ENCODE peak calls at places on chromosomes 13 and 19, in ten cellular contexts. F, Q, J, A, V, W, S, K, Y and N are unnamed samples.

GRCh38 chr19:14565298-14565679 is 6.6 kb downstream of the NDUFB7 start:
- DNase-seq in F (no peak), Q (no peak), J (no peak), A (no peak), V (no peak), W (no peak), S (no peak), K (no peak), Y (no peak), N (no peak)

GRCh38 chr13:84867246-84867645 is 932.0 kb downstream of the SLITRK6 start:
- DNase-seq in F (no peak), Q (no peak), J (no peak), A (no peak), V (no peak), W (no peak), S (no peak), K (no peak), Y (no peak), N (peak)

GRCh38 chr13:36082396-36082795 is 48.8 kb downstream of the DCLK1 start:
- DNase-seq in F (no peak), Q (no peak), J (no peak), A (no peak), V (no peak), W (no peak), S (no peak), K (no peak), Y (no peak), N (no peak)

GRCh38 chr19:47258434-47258833 is 2.1 kb downstream of the CCDC9 start:
- DNase-seq in F (no peak), Q (no peak), J (no peak), A (no peak), V (no peak), W (no peak), S (no peak), K (no peak), Y (no peak), N (no peak)

GRCh38 chr19:28737021-28737525 is 475.9 kb downstream of the UQCRFS1 start:
- DNase-seq in F (no peak), Q (peak), J (no peak), A (no peak), V (peak), W (no peak), S (peak), K (no peak), Y (no peak), N (peak)

GRCh38 chr19:28884786-28885476 is 328.0 kb downstream of the UQCRFS1 start:
- DNase-seq in F (no peak), Q (no peak), J (no peak), A (no peak), V (no peak), W (no peak), S (no peak), K (no peak), Y (no peak), N (no peak)

GRCh38 chr19:34044011-34044410 is 128.3 kb upstream of the LSM14A start:
- DNase-seq in F (no peak), Q (no peak), J (no peak), A (no peak), V (no peak), W (no peak), S (no peak), K (no peak), Y (no peak), N (no peak)

GRCh38 chr19:1873524-1874473 is 10.4 kb upstream of the KLF16 start:
- DNase-seq in F (no peak), Q (no peak), J (no peak), A (no peak), V (no peak), W (no peak), S (no peak), K (no peak), Y (no peak), N (no peak)

GRCh38 chr19:648305-648704 is 8.6 kb downstream of the FGF22 start:
- DNase-seq in F (no peak), Q (no peak), J (no peak), A (no peak), V (no peak), W (no peak), S (no peak), K (no peak), Y (no peak), N (no peak)

GRCh38 chr13:113548171-113548641 is 36.3 kb upstream of the TFDP1 start:
- DNase-seq in F (no peak), Q (peak), J (no peak), A (no peak), V (no peak), W (no peak), S (no peak), K (no peak), Y (no peak), N (no peak)

GRCh38 chr13:36918246-36919060 is 1.6 kb downstream of the SMAD9 start:
- DNase-seq in F (no peak), Q (no peak), J (peak), A (no peak), V (no peak), W (no peak), S (no peak), K (no peak), Y (no peak), N (no peak)

GRCh38 chr19:57233207-57233606 is 2.4 kb downstream of the AURKC start:
- DNase-seq in F (no peak), Q (no peak), J (no peak), A (no peak), V (no peak), W (no peak), S (no peak), K (no peak), Y (no peak), N (no peak)

GRCh38 chr19:39009001-39009400 is 23.3 kb downstream of the FBXO27 start:
- DNase-seq in F (no peak), Q (no peak), J (no peak), A (no peak), V (no peak), W (no peak), S (no peak), K (no peak), Y (no peak), N (no peak)

GRCh38 chr19:15297416-15298224 is 34.7 kb downstream of the BRD4 start:
- DNase-seq in F (no peak), Q (peak), J (no peak), A (no peak), V (peak), W (no peak), S (peak), K (no peak), Y (no peak), N (peak)

GRCh38 chr19:48419158-48419920 is 25.9 kb downstream of the GRIN2D start:
- DNase-seq in F (peak), Q (no peak), J (no peak), A (peak), V (peak), W (no peak), S (peak), K (peak), Y (peak), N (no peak)

GRCh38 chr13:97568850-97569249 is 134.9 kb downstream of the RAP2A start:
- DNase-seq in F (no peak), Q (no peak), J (no peak), A (no peak), V (peak), W (no peak), S (no peak), K (no peak), Y (no peak), N (peak)

GRCh38 chr13:112859817-112860190 is 109.2 kb upstream of the MCF2L start:
- DNase-seq in F (no peak), Q (peak), J (no peak), A (no peak), V (peak), W (no peak), S (no peak), K (no peak), Y (no peak), N (peak)

GRCh38 chr19:46529622-46530451 is 34.2 kb upstream of the PNMA8B start:
- DNase-seq in F (peak), Q (peak), J (peak), A (peak), V (peak), W (no peak), S (peak), K (peak), Y (peak), N (peak)

GRCh38 chr13:42660367-42660965 is 86.5 kb downstream of the TNFSF11 start:
- DNase-seq in F (no peak), Q (peak), J (no peak), A (no peak), V (peak), W (no peak), S (no peak), K (no peak), Y (no peak), N (peak)

GRCh38 chr19:58562126-58563033 is 4.0 kb upstream of the UBE2M start:
- DNase-seq in F (peak), Q (no peak), J (no peak), A (no peak), V (peak), W (no peak), S (no peak), K (no peak), Y (no peak), N (no peak)

GRCh38 chr19:52941941-52942370 is 18.7 kb upstream of the ZNF888 start:
- DNase-seq in F (peak), Q (no peak), J (no peak), A (no peak), V (peak), W (no peak), S (no peak), K (no peak), Y (no peak), N (peak)

GRCh38 chr19:33205531-33206260 is 11.6 kb downstream of the LRP3 start:
- DNase-seq in F (no peak), Q (no peak), J (no peak), A (no peak), V (no peak), W (no peak), S (no peak), K (no peak), Y (no peak), N (no peak)

GRCh38 chr19:33468361-33469170 is 53.0 kb downstream of the PEPD start:
- DNase-seq in F (no peak), Q (no peak), J (no peak), A (no peak), V (no peak), W (no peak), S (no peak), K (no peak), Y (no peak), N (no peak)

GRCh38 chr13:96075953-96076543 is 13.9 kb upstream of the HS6ST3 start:
- DNase-seq in F (no peak), Q (no peak), J (no peak), A (no peak), V (peak), W (no peak), S (no peak), K (no peak), Y (no peak), N (peak)

GRCh38 chr13:20192470-20193141 is at the start of gene GJB2:
- DNase-seq in F (no peak), Q (no peak), J (no peak), A (no peak), V (peak), W (no peak), S (peak), K (no peak), Y (no peak), N (no peak)

GRCh38 chr19:48844472-48844871 is 8.2 kb upstream of the HSD17B14 start:
- DNase-seq in F (no peak), Q (no peak), J (no peak), A (no peak), V (peak), W (no peak), S (no peak), K (no peak), Y (no peak), N (peak)

GRCh38 chr13:109545964-109546363 is 240.4 kb downstream of the IRS2 start:
- DNase-seq in F (no peak), Q (no peak), J (no peak), A (peak), V (no peak), W (no peak), S (no peak), K (no peak), Y (no peak), N (no peak)

GRCh38 chr13:101447852-101448251 is 4.6 kb upstream of the ITGBL1 start:
- DNase-seq in F (no peak), Q (no peak), J (no peak), A (no peak), V (no peak), W (no peak), S (no peak), K (no peak), Y (no peak), N (peak)

GRCh38 chr13:23950736-23951510 is 53.6 kb upstream of the C1QTNF9B start:
- DNase-seq in F (no peak), Q (no peak), J (no peak), A (no peak), V (no peak), W (no peak), S (no peak), K (no peak), Y (no peak), N (no peak)